ENCODE peak calls at places on chromosome 17, in seven cellular contexts. G is activated CD8-positive, alpha-beta memory T cell treated with anti-CD3 and anti-CD28 coated beads for 1 hour; P is T follicular helper cell; L is left cardiac atrium; H is endothelial cell; I is fibroblast of mammary gland; T is HuH-7. S is an unnamed sample.

GRCh38 chr17:66644311-66644710 is 190.6 kb upstream of the CACNG5 start:
- DNase-seq in T (no peak), H (no peak), L (no peak), P (no peak), G (no peak), I (no peak), S (no peak)

GRCh38 chr17:1043601-1044251 is 46.8 kb downstream of the TIMM22 start:
- DNase-seq in G (no peak), L (peak), H (peak), I (peak), P (no peak), T (no peak), S (no peak)

GRCh38 chr17:67746704-67747571 is 29.2 kb downstream of the NOL11 start:
- DNase-seq in I (no peak), P (no peak), H (no peak), L (no peak), T (no peak), G (no peak), S (no peak)

GRCh38 chr17:73610331-73610911 is 33.8 kb downstream of the SDK2 start:
- DNase-seq in T (no peak), G (no peak), H (no peak), L (no peak), I (no peak), P (no peak), S (no peak)

GRCh38 chr17:76026714-76027158 is 370 bp downstream of the EVPL start:
- DNase-seq in G (no peak), L (no peak), T (no peak), I (no peak), H (no peak), P (no peak), S (no peak)

GRCh38 chr17:1412185-1413110 is 12.4 kb upstream of the YWHAE start:
- DNase-seq in P (no peak), I (peak), H (no peak), L (peak), T (no peak), G (no peak), S (no peak)

GRCh38 chr17:81025065-81025751 is 9.7 kb upstream of the BAIAP2 start:
- DNase-seq in L (no peak), H (no peak), P (no peak), G (no peak), T (no peak), I (no peak), S (no peak)

GRCh38 chr17:42484304-42484703 is 25.6 kb downstream of the ATP6V0A1 start:
- DNase-seq in P (peak), T (no peak), H (no peak), I (no peak), L (no peak), G (peak), S (no peak)

GRCh38 chr17:59362811-59363205 is 31.4 kb downstream of the YPEL2 start:
- DNase-seq in L (no peak), G (no peak), H (no peak), T (no peak), I (no peak), P (no peak), S (no peak)